ENCODE peak calls at places on chromosomes 16 and 17, in four cellular contexts. D, Y, J and G are unnamed samples.

GRCh38 chr16:10172848-10173655 is 9.2 kb downstream of the GRIN2A start:
- DNase-seq in D (peak; percentile 34), Y (peak; percentile 23), J (no peak), G (no peak)

GRCh38 chr16:70576431-70577255 is 53.0 kb downstream of the SF3B3 start:
- DNase-seq in D (peak; percentile 63), Y (peak; percentile 37), J (no peak), G (no peak)

GRCh38 chr17:38608648-38609047 is 2.9 kb upstream of the SRCIN1 start:
- DNase-seq in D (peak; percentile 52), Y (peak; percentile 54), J (peak; percentile 74), G (peak; percentile 53)

GRCh38 chr17:56616239-56616638 is 22.7 kb downstream of the NOG start:
- DNase-seq in D (no peak), Y (no peak), J (no peak), G (no peak)

GRCh38 chr17:6521636-6522035 is 34.7 kb downstream of the PITPNM3 start:
- DNase-seq in D (no peak), Y (no peak), J (no peak), G (peak; percentile 12)

GRCh38 chr16:75566040-75566888 is at the start of gene GABARAPL2:
- DNase-seq in D (peak; percentile 73), Y (peak; percentile 97), J (peak; percentile 96), G (peak; percentile 89)

GRCh38 chr17:9192010-9192409 is 170.7 kb downstream of the NTN1 start:
- DNase-seq in D (no peak), Y (no peak), J (no peak), G (no peak)

GRCh38 chr17:44235583-44235936 is 16.1 kb upstream of the UBTF start:
- DNase-seq in D (peak; percentile 85), Y (no peak), J (no peak), G (no peak)

GRCh38 chr17:33854596-33854995 is 400.5 kb upstream of the CCL2 start:
- DNase-seq in D (no peak), Y (no peak), J (no peak), G (no peak)

GRCh38 chr16:55418586-55418985 is 60.4 kb upstream of the MMP2 start:
- DNase-seq in D (peak; percentile 29), Y (peak; percentile 35), J (no peak), G (no peak)

GRCh38 chr16:399278-400019 is 2.2 kb upstream of the DECR2 start:
- DNase-seq in D (no peak), Y (no peak), J (no peak), G (no peak)

GRCh38 chr17:163514-164103 is 17.8 kb downstream of the DOC2B start:
- DNase-seq in D (peak; percentile 28), Y (peak; percentile 65), J (no peak), G (peak; percentile 12)

GRCh38 chr17:41707803-41708669 is 4.1 kb upstream of the GAST start:
- DNase-seq in D (no peak), Y (peak; percentile 72), J (no peak), G (no peak)

GRCh38 chr16:72848759-72849664 is 198.9 kb downstream of the ZFHX3 start:
- DNase-seq in D (peak; percentile 57), Y (no peak), J (peak; percentile 92), G (peak; percentile 91)

GRCh38 chr17:40017422-40018080 is 2.3 kb downstream of the CSF3 start:
- DNase-seq in D (no peak), Y (no peak), J (peak; percentile 63), G (no peak)

GRCh38 chr16:87702325-87702811 is 63.4 kb downstream of the KLHDC4 start:
- DNase-seq in D (no peak), Y (peak; percentile 83), J (no peak), G (no peak)

GRCh38 chr16:87703835-87704375 is 61.9 kb downstream of the KLHDC4 start:
- DNase-seq in D (no peak), Y (no peak), J (no peak), G (no peak)

GRCh38 chr16:87704754-87705353 is 60.9 kb downstream of the KLHDC4 start:
- DNase-seq in D (no peak), Y (no peak), J (no peak), G (no peak)

GRCh38 chr16:87701505-87701921 is 64.3 kb downstream of the KLHDC4 start:
- DNase-seq in D (no peak), Y (no peak), J (no peak), G (no peak)

DNA sequence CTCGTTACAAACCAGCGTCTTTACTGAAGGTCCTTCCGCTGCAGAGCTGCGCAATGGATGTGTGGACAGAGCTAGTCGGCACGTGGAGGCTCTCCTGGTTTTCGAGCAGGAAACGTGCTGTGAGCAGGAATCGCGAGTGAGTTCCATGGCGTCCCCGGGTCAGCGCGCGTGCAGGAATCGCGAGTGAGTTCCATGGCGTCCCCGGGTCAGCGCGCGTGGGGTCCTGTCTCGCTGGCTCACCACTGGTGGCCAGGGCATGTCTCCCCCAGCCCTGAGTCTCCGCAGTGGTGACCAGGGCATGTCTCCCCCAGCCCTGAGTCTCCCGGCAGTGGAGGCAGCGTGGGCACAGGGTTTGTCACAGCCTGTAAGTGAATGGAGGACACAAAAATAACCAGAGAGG is 62.7 kb downstream of the KLHDC4 start:
- DNase-seq in D (no peak), Y (no peak), J (no peak), G (no peak)
- H3K27ac ChIP-seq in D (no peak overlapping the region), Y (peak overlapping the region; percentile 53), J (no peak overlapping the region), G (no peak overlapping the region)

GRCh38 chr17:4233668-4234258 is 30.0 kb downstream of the ANKFY1 start:
- DNase-seq in D (no peak), Y (no peak), J (no peak), G (no peak)

GRCh38 chr17:4232168-4232813 is 31.5 kb downstream of the ANKFY1 start:
- DNase-seq in D (peak; percentile 52), Y (no peak), J (no peak), G (no peak)

GRCh38 chr17:4234406-4234805 is 29.4 kb downstream of the ANKFY1 start:
- DNase-seq in D (no peak), Y (no peak), J (no peak), G (no peak)

GRCh38 chr17:4236456-4236855 is 27.3 kb downstream of the ANKFY1 start:
- DNase-seq in D (no peak), Y (no peak), J (no peak), G (no peak)

GRCh38 chr17:4235372-4236279 is 28.2 kb downstream of the ANKFY1 start:
- DNase-seq in D (no peak), Y (no peak), J (no peak), G (peak; percentile 67)
- H3K27ac ChIP-seq in D (no peak overlapping the region), Y (no peak overlapping the region), J (no peak overlapping the region), G (no peak overlapping the region)

DNA sequence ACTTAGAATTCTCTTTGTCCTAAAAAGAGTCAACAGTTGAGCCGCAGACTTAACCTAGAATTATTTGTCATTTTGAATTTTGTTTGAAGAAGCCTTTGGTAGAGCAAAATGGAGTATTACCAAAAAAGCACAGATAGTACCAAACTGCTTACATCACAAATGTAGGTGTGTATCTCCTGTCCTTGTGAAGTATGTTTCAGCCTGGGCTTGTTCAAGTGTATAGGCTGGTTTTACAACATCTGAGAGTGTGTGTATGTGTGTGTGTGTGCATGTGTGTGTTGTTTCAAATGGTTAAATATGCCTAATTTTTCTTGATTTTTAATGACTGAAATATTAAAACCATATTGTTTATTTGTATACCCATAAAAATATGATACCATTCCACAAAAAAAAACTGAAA is 188.7 kb upstream of the AXIN2 start:
- DNase-seq in D (no peak), Y (no peak), J (no peak), G (no peak)
- H3K27ac ChIP-seq in D (no peak overlapping the region), Y (no peak overlapping the region), J (peak overlapping the region; percentile 1), G (no peak overlapping the region)

GRCh38 chr17:14207791-14208190 is 28.9 kb downstream of the CDRT15 start:
- DNase-seq in D (no peak), Y (no peak), J (no peak), G (no peak)
- H3K27ac ChIP-seq in D (no peak overlapping the region), Y (no peak overlapping the region), J (no peak overlapping the region), G (no peak overlapping the region)

DNA sequence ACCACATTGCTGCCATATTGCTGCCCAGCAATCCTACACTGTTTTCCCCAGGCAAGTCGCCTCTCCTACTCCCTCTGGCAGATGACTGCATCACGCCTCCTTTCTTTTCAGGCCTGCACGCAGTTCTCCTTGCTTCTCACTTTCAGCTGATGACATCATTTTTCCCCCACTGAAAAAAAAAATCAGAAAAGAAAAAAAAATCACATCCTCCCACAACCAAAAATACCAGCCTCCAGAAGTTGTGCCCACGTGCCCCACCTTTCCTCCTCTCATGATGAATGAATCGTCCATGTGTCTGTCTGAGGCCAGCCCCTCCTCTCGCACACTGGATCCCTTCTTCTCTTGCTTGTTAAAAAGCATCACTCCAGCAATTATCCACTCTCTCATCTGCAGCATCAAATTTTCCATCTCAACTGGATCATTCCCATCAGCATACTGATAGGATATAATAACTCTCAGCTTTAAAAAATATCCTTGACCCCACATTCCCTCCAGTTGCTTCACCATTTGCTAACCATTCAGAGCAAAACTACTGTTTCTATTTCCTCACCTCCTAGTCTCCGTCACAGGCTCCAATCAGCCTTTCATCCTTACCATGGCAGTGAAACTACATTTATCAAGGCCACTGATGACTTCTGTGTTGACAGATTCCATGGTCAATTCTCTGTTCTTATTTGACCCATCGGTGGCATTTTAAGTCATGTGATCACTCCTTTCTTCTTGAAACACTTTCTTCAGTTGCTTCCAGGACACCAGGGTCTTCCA is 30.1 kb upstream of the DYNLL2 start:
- DNase-seq in D (no peak), Y (no peak), J (no peak), G (no peak)
- H3K27ac ChIP-seq in D (no peak overlapping the region), Y (no peak overlapping the region), J (no peak overlapping the region), G (no peak overlapping the region)